ENCODE peak calls at places on chromosomes 1 and 21, in eight cellular contexts. D, V, Y, T, I, S, C and U are unnamed samples.
A peak's percentile ranks its signal among the peaks of the same experiment; 100 is the strongest.

GRCh38 chr1:6447818-6448748 is 17.9 kb downstream of the TNFRSF25 start:
- ATAC-seq in T (peak; percentile 30), D (peak; percentile 81), C (peak; percentile 76), I (peak; percentile 2), S (no peak), V (peak; percentile 27), Y (peak; percentile 39), U (no peak)

GRCh38 chr1:221308534-221309511 is 429.6 kb downstream of the HLX start:
- ATAC-seq in S (no peak), D (no peak), C (no peak), T (no peak), Y (no peak), V (no peak), I (no peak), U (no peak)

GRCh38 chr1:3372317-3372716 is 82.1 kb upstream of the ARHGEF16 start:
- ATAC-seq in C (no peak), V (no peak), I (no peak), S (no peak), D (no peak), Y (no peak), T (no peak), U (no peak)

GRCh38 chr1:101275672-101276071 is 38.9 kb downstream of the S1PR1 start:
- ATAC-seq in I (no peak), Y (no peak), D (no peak), C (no peak), T (no peak), S (no peak), V (no peak), U (no peak)

GRCh38 chr1:151898519-151898991 is 10.8 kb downstream of the THEM4 start:
- ATAC-seq in Y (no peak), I (peak; percentile 39), C (no peak), S (no peak), V (peak; percentile 45), D (no peak), T (no peak), U (no peak)

GRCh38 chr1:93143136-93143535 is 37.1 kb downstream of the TMED5 start:
- ATAC-seq in S (no peak), V (no peak), I (no peak), Y (no peak), T (peak; percentile 78), C (no peak), D (no peak), U (no peak)

GRCh38 chr1:75641325-75641724 is 30.4 kb upstream of the SLC44A5 start:
- ATAC-seq in C (no peak), S (no peak), V (no peak), D (no peak), T (no peak), I (no peak), Y (no peak), U (no peak)

GRCh38 chr21:45478115-45478801 is 64.0 kb downstream of the SLC19A1 start:
- ATAC-seq in T (peak; percentile 90), V (peak; percentile 22), D (peak; percentile 89), I (peak; percentile 94), Y (peak; percentile 28), C (peak; percentile 84), S (peak; percentile 85), U (peak; percentile 54)

GRCh38 chr1:200971428-200971903 is 52.0 kb downstream of the KIF21B start:
- ATAC-seq in Y (no peak), C (no peak), S (no peak), D (peak; percentile 15), T (no peak), I (no peak), V (no peak), U (no peak)

GRCh38 chr1:200968469-200969410 is 54.8 kb downstream of the KIF21B start:
- ATAC-seq in C (no peak), I (no peak), V (no peak), T (no peak), D (no peak), Y (no peak), S (no peak), U (no peak)

GRCh38 chr1:200969726-200970521 is 53.6 kb downstream of the KIF21B start:
- ATAC-seq in C (no peak), I (peak; percentile 8), Y (peak; percentile 58), S (no peak), D (peak; percentile 9), T (peak; percentile 87), V (peak; percentile 19), U (no peak)

GRCh38 chr1:200971955-200972711 is 51.4 kb downstream of the KIF21B start:
- ATAC-seq in T (no peak), I (peak; percentile 73), D (peak; percentile 71), Y (peak; percentile 12), S (peak; percentile 62), V (no peak), C (peak; percentile 65), U (no peak)

GRCh38 chr1:200970771-200971427 is 52.6 kb downstream of the KIF21B start:
- ATAC-seq in D (no peak), V (no peak), Y (no peak), C (no peak), I (no peak), T (peak; percentile 84), S (no peak), U (no peak)
- TF ChIP-seq POLR2AphosphoS5 in D (no peak), V (no peak), Y (no peak), C (no peak), I (no peak), T (no peak), S (no peak), U (no peak)

GRCh38 chr1:46112108-46112507 is 20.3 kb downstream of the PIK3R3 start:
- ATAC-seq in S (no peak), T (no peak), C (no peak), V (no peak), D (no peak), Y (no peak), I (no peak), U (no peak)

GRCh38 chr1:46114925-46115603 is 17.4 kb downstream of the PIK3R3 start:
- ATAC-seq in C (peak; percentile 26), T (peak; percentile 35), Y (no peak), S (no peak), I (peak; percentile 46), D (no peak), V (no peak), U (no peak)

GRCh38 chr1:46113948-46114347 is 18.5 kb downstream of the PIK3R3 start:
- ATAC-seq in D (no peak), C (no peak), V (no peak), I (peak; percentile 80), Y (peak; percentile 50), S (no peak), T (no peak), U (no peak)

GRCh38 chr1:46118856-46119255 is 13.6 kb downstream of the PIK3R3 start:
- ATAC-seq in I (no peak), V (no peak), Y (no peak), D (no peak), S (no peak), C (no peak), T (no peak), U (no peak)

DNA sequence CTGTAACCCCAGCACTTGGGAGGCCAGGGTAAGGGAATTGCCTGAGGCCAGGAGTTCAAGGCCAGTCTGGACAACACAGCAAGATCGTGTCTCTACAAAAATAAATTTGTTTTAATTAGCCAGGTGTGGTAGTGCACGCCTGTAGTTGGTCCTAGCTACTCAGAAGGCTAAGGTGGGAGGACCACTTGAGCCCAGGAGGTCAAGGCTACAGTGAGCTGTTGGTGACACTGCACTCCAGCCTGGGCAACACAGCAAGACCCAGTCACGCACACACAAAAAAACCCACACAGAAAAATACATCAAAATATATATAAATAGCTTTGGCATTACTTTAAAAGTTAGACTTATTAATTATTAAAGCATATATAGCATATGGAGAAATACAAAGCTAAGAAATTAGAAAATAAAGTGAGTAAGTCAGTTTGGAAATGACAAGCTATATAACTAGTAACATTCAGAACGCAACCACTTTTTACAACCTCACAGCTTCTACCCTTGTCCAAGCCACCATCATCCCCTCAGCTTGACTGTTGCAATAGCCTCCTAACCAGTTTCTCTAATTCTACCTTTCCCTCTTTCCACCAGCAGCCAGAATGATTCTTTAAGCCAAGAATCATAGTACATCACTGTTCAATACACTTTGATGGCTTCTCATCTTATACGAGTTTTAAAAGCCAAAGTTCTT is 14.5 kb downstream of the PIK3R3 start:
- ATAC-seq in S (no peak), C (no peak), I (no peak), T (peak; percentile 64), Y (no peak), V (peak; percentile 34), D (no peak), U (no peak)
- H3K4me3 ChIP-seq in S (no peak overlapping the region), C (no peak overlapping the region), I (no peak overlapping the region), T (no peak overlapping the region), Y (no peak overlapping the region), V (no peak overlapping the region), D (no peak overlapping the region), U (no peak overlapping the region)

GRCh38 chr1:33975961-33976360 is 112.1 kb downstream of the HMGB4 start:
- ATAC-seq in I (no peak), D (no peak), T (no peak), C (no peak), Y (no peak), V (no peak), S (no peak), U (no peak)

GRCh38 chr1:33972676-33973395 is 109.0 kb downstream of the HMGB4 start:
- ATAC-seq in I (no peak), C (no peak), S (no peak), V (no peak), D (no peak), Y (no peak), T (no peak), U (no peak)

GRCh38 chr1:33971913-33972312 is 108.0 kb downstream of the HMGB4 start:
- ATAC-seq in Y (no peak), T (no peak), D (no peak), V (no peak), I (no peak), S (no peak), C (no peak), U (no peak)

GRCh38 chr1:33971018-33971710 is 107.3 kb downstream of the HMGB4 start:
- ATAC-seq in I (no peak), T (no peak), D (no peak), S (no peak), V (no peak), Y (no peak), C (peak; percentile 34), U (no peak)

DNA sequence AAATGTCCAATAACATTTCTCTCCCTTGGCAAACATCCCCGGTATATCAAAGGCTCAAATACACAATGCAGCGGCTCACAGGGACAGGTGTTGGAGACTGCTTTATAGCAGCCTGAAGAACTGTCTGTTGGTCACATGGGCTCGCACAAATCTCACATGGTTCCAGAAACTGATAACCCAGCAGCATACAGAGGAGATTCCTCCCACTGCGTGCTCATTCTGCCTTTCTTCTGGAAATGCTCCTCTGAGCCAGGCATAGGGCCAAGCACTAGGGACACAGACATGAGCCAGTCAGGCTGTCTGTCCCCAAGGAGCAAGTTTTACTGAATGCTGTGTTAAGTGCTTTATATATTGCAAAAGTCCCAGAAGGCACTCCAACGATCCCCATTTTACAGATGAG is 110.3 kb downstream of the HMGB4 start:
- ATAC-seq in V (no peak), C (no peak), Y (no peak), I (no peak), T (no peak), S (no peak), D (no peak), U (no peak)
- H3K27ac ChIP-seq in V (no peak overlapping the region), C (no peak overlapping the region), Y (no peak overlapping the region), I (no peak overlapping the region), T (no peak overlapping the region), S (no peak overlapping the region), D (no peak overlapping the region), U (no peak overlapping the region)

DNA sequence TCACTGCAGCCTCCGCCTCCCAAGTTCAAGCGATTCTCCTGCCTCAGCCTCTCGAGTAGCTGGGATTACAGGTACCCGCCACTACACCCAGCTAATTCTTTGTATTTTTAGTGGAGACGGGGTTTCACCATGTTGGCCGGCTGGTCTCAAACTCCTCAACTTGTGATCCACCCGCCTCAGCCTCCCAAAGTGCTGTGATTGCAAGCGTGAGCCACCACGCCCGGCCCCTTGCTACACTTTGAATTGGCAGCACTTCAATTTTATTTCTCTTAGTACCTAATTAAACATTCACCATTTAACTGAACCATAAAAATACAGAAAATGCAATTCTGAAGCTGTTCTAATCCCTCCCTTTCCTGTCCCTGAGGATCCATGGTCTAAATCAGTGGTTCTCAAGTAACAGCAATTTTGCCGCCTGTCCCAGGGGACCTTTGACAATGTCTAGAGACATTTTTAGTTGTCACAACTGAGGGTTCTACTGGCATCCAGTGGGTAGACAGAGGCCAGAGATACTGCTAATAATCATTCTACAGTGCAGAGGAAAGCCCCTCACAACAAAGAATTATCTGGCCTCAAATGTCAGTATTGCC is 4.3 kb upstream of the BCL2L15 start:
- ATAC-seq in I (no peak), T (no peak), V (no peak), Y (no peak), D (no peak), S (no peak), C (no peak), U (no peak)
- TF ChIP-seq POLR2AphosphoS5 in I (no peak), T (no peak), V (no peak), Y (no peak), D (no peak), S (no peak), C (no peak), U (no peak)